ENCODE peak calls at places on chromosomes 7 and 10, in ten cellular contexts. G, N, B, I, U, S, F, O, K and X are unnamed samples.
A peak's percentile ranks its signal among the peaks of the same experiment; 100 is the strongest.

GRCh38 chr10:122236690-122237306 is 34.3 kb upstream of the BTBD16 start:
- DNase-seq in K (no peak), F (peak; percentile 78), G (no peak), N (no peak), I (no peak), O (no peak), B (no peak), U (no peak), S (no peak), X (no peak)

GRCh38 chr7:116431783-116432182 is 67.8 kb upstream of the CAV2 start:
- DNase-seq in N (no peak), O (no peak), S (no peak), I (no peak), K (no peak), B (no peak), F (no peak), G (no peak), U (no peak), X (no peak)

GRCh38 chr7:27842094-27842493 is 102.1 kb downstream of the TAX1BP1 start:
- DNase-seq in K (no peak), S (no peak), U (no peak), I (no peak), O (no peak), G (no peak), B (no peak), N (no peak), F (no peak), X (no peak)

GRCh38 chr7:101594790-101595189 is 34.3 kb downstream of the MYL10 start:
- DNase-seq in K (no peak), I (no peak), O (no peak), U (no peak), S (no peak), F (no peak), B (no peak), G (no peak), N (no peak), X (no peak)

GRCh38 chr10:117967149-117967548 is 79.6 kb downstream of the RAB11FIP2 start:
- DNase-seq in S (no peak), B (no peak), O (no peak), U (no peak), K (no peak), F (no peak), N (no peak), G (no peak), I (no peak), X (no peak)

GRCh38 chr7:148058092-148058491 is 532.5 kb upstream of the C7orf33 start:
- DNase-seq in K (no peak), B (no peak), O (no peak), G (no peak), I (no peak), S (no peak), N (no peak), F (no peak), U (no peak), X (no peak)

GRCh38 chr10:49837685-49838084 is 75.6 kb upstream of the OGDHL start:
- DNase-seq in K (no peak), S (no peak), G (no peak), N (no peak), U (no peak), B (peak; percentile 40), I (no peak), O (no peak), F (no peak), X (peak; percentile 62)

GRCh38 chr7:135169141-135169935 is 1.2 kb downstream of the CYREN start:
- DNase-seq in G (peak; percentile 55), K (peak; percentile 74), U (peak; percentile 88), N (no peak), F (peak; percentile 59), B (peak; percentile 42), O (peak; percentile 35), I (peak; percentile 48), S (peak; percentile 76), X (peak; percentile 59)

GRCh38 chr7:26583094-26583493 is 281.3 kb downstream of the SKAP2 start:
- DNase-seq in G (no peak), N (no peak), O (no peak), B (no peak), F (no peak), I (no peak), K (no peak), U (no peak), S (no peak), X (no peak)

GRCh38 chr10:11036424-11037011 is 18.8 kb downstream of the CELF2 start:
- DNase-seq in O (no peak), I (no peak), K (no peak), F (peak; percentile 12), S (peak; percentile 38), B (peak; percentile 62), N (peak; percentile 37), G (no peak), U (no peak), X (peak; percentile 33)

GRCh38 chr7:122719010-122719578 is 16.4 kb upstream of the RNF148 start:
- DNase-seq in F (no peak), S (no peak), G (no peak), U (no peak), I (no peak), K (no peak), N (no peak), O (no peak), B (no peak), X (no peak)

GRCh38 chr7:5670173-5670933 is 111.1 kb downstream of the RNF216 start:
- DNase-seq in G (no peak), U (no peak), B (no peak), K (peak; percentile 43), I (no peak), O (no peak), F (no peak), S (no peak), N (no peak), X (no peak)

GRCh38 chr7:101543846-101544245 is 85.2 kb downstream of the MYL10 start:
- DNase-seq in U (no peak), O (no peak), I (no peak), F (no peak), S (no peak), G (no peak), B (no peak), N (no peak), K (no peak), X (no peak)

GRCh38 chr7:132547806-132548205 is 28.5 kb downstream of the PLXNA4 start:
- DNase-seq in S (no peak), F (no peak), U (no peak), I (no peak), G (no peak), B (no peak), O (no peak), K (no peak), N (no peak), X (no peak)

GRCh38 chr7:3722396-3722846 is 421.4 kb downstream of the SDK1 start:
- DNase-seq in U (no peak), I (no peak), B (no peak), O (no peak), K (no peak), G (peak; percentile 34), S (peak; percentile 26), F (no peak), N (peak; percentile 13), X (no peak)

GRCh38 chr7:43164757-43165156 is 52.3 kb downstream of the HECW1 start:
- DNase-seq in K (peak; percentile 72), I (no peak), O (no peak), G (no peak), F (no peak), U (no peak), N (peak; percentile 87), S (peak; percentile 52), B (peak; percentile 97), X (peak; percentile 87)

GRCh38 chr10:125375210-125375609 is 214.8 kb upstream of the CTBP2 start:
- DNase-seq in G (no peak), B (peak; percentile 5), N (no peak), S (peak; percentile 30), K (no peak), F (no peak), O (no peak), U (no peak), I (no peak), X (peak; percentile 9)

GRCh38 chr10:1183033-1183396 is 126.8 kb downstream of the WDR37 start:
- DNase-seq in F (no peak), U (peak; percentile 47), S (no peak), I (no peak), O (no peak), K (no peak), N (no peak), B (no peak), G (no peak), X (no peak)

GRCh38 chr10:51156913-51157312 is 82.6 kb downstream of the PRKG1 start:
- DNase-seq in I (no peak), O (no peak), N (peak; percentile 48), B (no peak), K (no peak), F (no peak), U (no peak), G (no peak), S (no peak), X (no peak)

GRCh38 chr7:37987732-37988131 is 67.3 kb downstream of the EPDR1 start:
- DNase-seq in O (no peak), K (no peak), G (no peak), B (peak; percentile 15), F (no peak), S (peak; percentile 16), U (no peak), N (no peak), I (no peak), X (no peak)

GRCh38 chr7:151851160-151851751 is 25.7 kb downstream of the PRKAG2 start:
- DNase-seq in B (no peak), N (no peak), I (no peak), G (no peak), K (no peak), F (no peak), S (no peak), U (no peak), O (no peak), X (no peak)

GRCh38 chr10:88958721-88959120 is 6.1 kb upstream of the ACTA2 start:
- DNase-seq in U (no peak), F (no peak), O (no peak), B (no peak), N (no peak), I (no peak), G (no peak), K (no peak), S (no peak), X (no peak)

GRCh38 chr7:999149-999883 is 16.3 kb downstream of the CYP2W1 start:
- DNase-seq in I (no peak), B (no peak), G (no peak), K (no peak), N (no peak), F (no peak), U (no peak), O (no peak), S (no peak), X (no peak)

GRCh38 chr10:31320179-31320597 is 1.2 kb downstream of the ZEB1 start:
- DNase-seq in B (peak; percentile 30), U (peak; percentile 83), N (no peak), F (peak; percentile 50), I (peak; percentile 32), S (peak; percentile 43), O (peak; percentile 37), G (peak; percentile 45), K (peak; percentile 45), X (peak; percentile 48)

GRCh38 chr7:4882169-4882741 is 1.3 kb downstream of the RADIL start:
- DNase-seq in I (no peak), B (no peak), S (no peak), G (no peak), O (no peak), U (no peak), K (no peak), N (peak; percentile 73), F (peak; percentile 55), X (no peak)

GRCh38 chr7:117800406-117800805 is 72.8 kb downstream of the CTTNBP2 start:
- DNase-seq in B (peak; percentile 70), N (no peak), G (no peak), K (no peak), S (no peak), F (no peak), I (no peak), U (no peak), O (no peak), X (peak; percentile 66)

GRCh38 chr7:106367018-106367420 is 82.2 kb upstream of the NAMPT start:
- DNase-seq in B (peak; percentile 30), K (peak; percentile 29), O (no peak), I (no peak), G (no peak), F (no peak), U (no peak), S (no peak), N (no peak), X (no peak)

GRCh38 chr7:128920913-128921582 is 10.5 kb upstream of the KCP start:
- DNase-seq in I (no peak), G (no peak), K (no peak), O (no peak), F (no peak), N (no peak), S (no peak), B (peak; percentile 9), U (peak; percentile 61), X (peak; percentile 72)